ENCODE peak calls at places on chromosomes 1 and 21, in four cellular contexts. S is upper lobe of right lung, I is BJ, T is testis. L is an unnamed sample.

GRCh38 chr1:6016191-6016865 is 24.1 kb upstream of the NPHP4 start:
- DNase-seq in S (no peak), I (no peak), T (no peak), L (no peak)

GRCh38 chr1:61426884-61427283 is 298.1 kb downstream of the TM2D1 start:
- DNase-seq in S (no peak), I (no peak), T (no peak), L (no peak)

GRCh38 chr1:107183011-107183410 is 42.2 kb downstream of the NTNG1 start:
- DNase-seq in S (no peak), I (no peak), T (no peak), L (peak)

GRCh38 chr1:98081951-98082350 is 161.1 kb upstream of the DPYD start:
- DNase-seq in S (no peak), I (no peak), T (no peak), L (no peak)

GRCh38 chr1:25140073-25140797 is 92.1 kb downstream of the SYF2 start:
- DNase-seq in S (no peak), I (no peak), T (no peak), L (no peak)

GRCh38 chr1:18239671-18240070 is 132.1 kb downstream of the IGSF21 start:
- DNase-seq in S (no peak), I (no peak), T (no peak), L (peak)

GRCh38 chr1:52751589-52752306 is 25.5 kb downstream of the ZYG11B start:
- DNase-seq in S (no peak), I (no peak), T (peak), L (no peak)

GRCh38 chr1:114157275-114157660 is 3.6 kb upstream of the SYT6 start:
- DNase-seq in S (no peak), I (no peak), T (no peak), L (no peak)

GRCh38 chr21:42570362-42570761 is 56.7 kb downstream of the SLC37A1 start:
- DNase-seq in S (no peak), I (no peak), T (peak), L (no peak)

GRCh38 chr1:90187186-90187585 is 192.3 kb downstream of the ZNF326 start:
- DNase-seq in S (no peak), I (no peak), T (no peak), L (no peak)

GRCh38 chr1:30085814-30086770 is 637.3 kb downstream of the MATN1 start:
- DNase-seq in S (peak), I (no peak), T (peak), L (peak)

GRCh38 chr1:27589441-27589840 is 14.5 kb downstream of the AHDC1 start:
- DNase-seq in S (no peak), I (no peak), T (no peak), L (no peak)

GRCh38 chr1:228901936-228902681 is 166.8 kb downstream of the RHOU start:
- DNase-seq in S (no peak), I (no peak), T (no peak), L (no peak)

GRCh38 chr1:11109361-11109760 is 9.7 kb upstream of the EXOSC10 start:
- DNase-seq in S (no peak), I (no peak), T (no peak), L (no peak)

GRCh38 chr1:223358826-223359225 is 5.2 kb downstream of the SUSD4 start:
- DNase-seq in S (no peak), I (no peak), T (no peak), L (no peak)

GRCh38 chr1:206447792-206448191 is 22.5 kb upstream of the IKBKE start:
- DNase-seq in S (no peak), I (no peak), T (no peak), L (no peak)

GRCh38 chr1:56322211-56322610 is 257.2 kb downstream of the PLPP3 start:
- DNase-seq in S (no peak), I (no peak), T (no peak), L (peak)

GRCh38 chr21:43811262-43812105 is 22.1 kb downstream of the RRP1 start:
- DNase-seq in S (no peak), I (no peak), T (no peak), L (no peak)

GRCh38 chr1:50980505-50980904 is 10.5 kb downstream of the CDKN2C start:
- DNase-seq in S (no peak), I (no peak), T (no peak), L (no peak)

GRCh38 chr1:26404641-26405040 is 6.0 kb upstream of the LIN28A start:
- DNase-seq in S (no peak), I (no peak), T (no peak), L (no peak)

GRCh38 chr21:33355996-33356395 is 31.2 kb downstream of the IFNAR1 start:
- DNase-seq in S (no peak), I (no peak), T (no peak), L (no peak)

GRCh38 chr1:215156232-215156631 is 73.7 kb downstream of the KCNK2 start:
- DNase-seq in S (no peak), I (no peak), T (no peak), L (peak)

GRCh38 chr1:230423261-230423660 is 2.9 kb downstream of the PGBD5 start:
- DNase-seq in S (no peak), I (no peak), T (no peak), L (no peak)

GRCh38 chr1:156162430-156163037 is 9.1 kb downstream of the SEMA4A start:
- DNase-seq in S (peak), I (no peak), T (no peak), L (no peak)

GRCh38 chr1:101588677-101589076 is 351.9 kb downstream of the S1PR1 start:
- DNase-seq in S (no peak), I (no peak), T (no peak), L (no peak)

GRCh38 chr1:172585348-172585747 is 52.4 kb downstream of the SUCO start:
- DNase-seq in S (no peak), I (peak), T (no peak), L (no peak)

GRCh38 chr1:6624712-6625578 is at the start of gene THAP3:
- DNase-seq in S (peak), I (no peak), T (peak), L (peak)

GRCh38 chr1:242824435-242824834 is 299.9 kb upstream of the PLD5 start:
- DNase-seq in S (no peak), I (no peak), T (no peak), L (no peak)

GRCh38 chr21:27580276-27580675 is 613.4 kb upstream of the ADAMTS5 start:
- DNase-seq in S (no peak), I (no peak), T (no peak), L (peak)

GRCh38 chr1:183841950-183842816 is 37.3 kb downstream of the RGL1 start:
- DNase-seq in S (no peak), I (peak), T (no peak), L (peak)

GRCh38 chr21:39675595-39675994 is 62.9 kb downstream of the B3GALT5 start:
- DNase-seq in S (no peak), I (no peak), T (no peak), L (no peak)

GRCh38 chr1:51313268-51313852 is 17.0 kb downstream of the TTC39A start:
- DNase-seq in S (peak), I (no peak), T (no peak), L (no peak)

GRCh38 chr1:183632087-183632486 is 3.5 kb downstream of the ARPC5 start:
- DNase-seq in S (no peak), I (no peak), T (no peak), L (peak)

GRCh38 chr1:233614173-233614742 is 352 bp downstream of the KCNK1 start:
- DNase-seq in S (peak), I (no peak), T (peak), L (peak)

GRCh38 chr21:41530366-41530765 is 22.4 kb upstream of the TMPRSS2 start:
- DNase-seq in S (no peak), I (no peak), T (no peak), L (no peak)

GRCh38 chr21:41526478-41527087 is 18.6 kb upstream of the TMPRSS2 start:
- DNase-seq in S (no peak), I (no peak), T (no peak), L (no peak)

DNA sequence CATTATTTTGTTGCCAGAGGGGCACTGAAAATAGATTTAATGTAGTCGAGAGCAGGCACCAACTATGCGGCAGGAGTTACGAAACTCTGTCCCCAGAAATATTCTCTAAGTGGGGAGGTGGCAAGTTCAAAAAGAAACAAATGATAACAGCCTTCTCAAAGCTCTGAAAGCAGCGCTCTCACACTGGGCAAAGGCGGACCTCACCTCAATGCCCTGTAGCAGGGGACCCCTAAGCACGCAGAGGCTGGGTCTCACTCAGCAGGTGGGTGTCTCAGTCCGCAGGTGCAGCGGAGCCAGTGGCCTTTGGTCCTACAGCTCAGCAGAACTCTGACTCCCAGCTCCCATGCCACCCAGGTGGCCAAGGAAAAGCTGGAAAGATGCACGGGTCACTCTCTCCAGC is 21.8 kb upstream of the TMPRSS2 start:
- DNase-seq in S (no peak), I (no peak), T (no peak), L (no peak)
- H3K4me3 ChIP-seq in S (no peak), I (no peak), T (no peak), L (no peak)

GRCh38 chr1:13681921-13682320 is 18.1 kb upstream of the PRDM2 start:
- DNase-seq in S (no peak), I (no peak), T (no peak), L (no peak)
- H3K4me3 ChIP-seq in S (no peak), I (no peak), T (no peak), L (no peak)

GRCh38 chr1:88272216-88272615 is 411.9 kb upstream of the PKN2 start:
- DNase-seq in S (no peak), I (no peak), T (no peak), L (no peak)

GRCh38 chr1:88274431-88274830 is 409.6 kb upstream of the PKN2 start:
- DNase-seq in S (no peak), I (no peak), T (no peak), L (no peak)

GRCh38 chr1:88276158-88276557 is 407.9 kb upstream of the PKN2 start:
- DNase-seq in S (no peak), I (peak), T (no peak), L (peak)
- H3K4me3 ChIP-seq in S (no peak), I (no peak), T (no peak), L (no peak)

GRCh38 chr1:226305184-226305583 is 3.8 kb downstream of the LIN9 start:
- DNase-seq in S (no peak), I (no peak), T (no peak), L (no peak)
- H3K4me3 ChIP-seq in S (no peak), I (no peak), T (no peak), L (no peak)

GRCh38 chr1:54488831-54489626 is 59.0 kb upstream of the ACOT11 start:
- DNase-seq in S (peak), I (no peak), T (peak), L (peak)

GRCh38 chr1:54485417-54485816 is 62.6 kb upstream of the ACOT11 start:
- DNase-seq in S (no peak), I (no peak), T (no peak), L (peak)

GRCh38 chr1:54488065-54488750 is 59.8 kb upstream of the ACOT11 start:
- DNase-seq in S (peak), I (peak), T (peak), L (peak)

GRCh38 chr1:54487571-54488050 is 60.4 kb upstream of the ACOT11 start:
- DNase-seq in S (peak), I (no peak), T (peak), L (peak)

GRCh38 chr1:54486864-54487263 is 61.2 kb upstream of the ACOT11 start:
- DNase-seq in S (no peak), I (no peak), T (no peak), L (no peak)
- H3K4me3 ChIP-seq in S (peak), I (no peak), T (peak), L (no peak)

L was measured in foreskin fibroblast.